ENCODE peak calls at places on chromosomes 5 and 9, in seven cellular contexts. X, Z, R, W, K, O and J are unnamed samples. For H3K4me1 and H3K9me3, the result is how much of the 10 kb centered on the place peaks cover.

GRCh38 chr5:138274189-138274853 is at the start of gene GFRA3:
- DNase-seq in X (no peak), Z (peak), R (peak), W (peak), K (no peak), O (peak), J (peak)

GRCh38 chr5:175896641-175897040 is 25.3 kb downstream of the CPLX2 start:
- DNase-seq in X (no peak), Z (no peak), R (no peak), W (no peak), K (no peak), O (no peak), J (no peak)

GRCh38 chr5:57179262-57179960 is 5.6 kb downstream of the GPBP1 start:
- DNase-seq in X (no peak), Z (no peak), R (no peak), W (no peak), K (no peak), O (no peak), J (no peak)

GRCh38 chr5:56099346-56099745 is 104.6 kb upstream of the IL6ST start:
- DNase-seq in X (no peak), Z (no peak), R (no peak), W (no peak), K (no peak), O (peak), J (no peak)

GRCh38 chr5:114790403-114790792 is 379.3 kb downstream of the TRIM36 start:
- DNase-seq in X (no peak), Z (no peak), R (no peak), W (no peak), K (no peak), O (no peak), J (no peak)

GRCh38 chr9:77403244-77403643 is 225.9 kb downstream of the VPS13A start:
- DNase-seq in X (no peak), Z (no peak), R (no peak), W (no peak), K (no peak), O (no peak), J (no peak)

GRCh38 chr5:74497706-74498105 is 142.8 kb downstream of the ENC1 start:
- DNase-seq in X (no peak), Z (no peak), R (no peak), W (no peak), K (no peak), O (peak), J (no peak)

GRCh38 chr5:146164382-146164781 is 18.1 kb downstream of the LARS1 start:
- DNase-seq in X (no peak), Z (no peak), R (no peak), W (no peak), K (no peak), O (no peak), J (no peak)

GRCh38 chr9:92342825-92343488 is 17.2 kb downstream of the CENPP start:
- DNase-seq in X (no peak), Z (no peak), R (no peak), W (no peak), K (no peak), O (peak), J (no peak)

GRCh38 chr5:14914193-14914592 is 42.6 kb upstream of the ANKH start:
- DNase-seq in X (no peak), Z (no peak), R (no peak), W (no peak), K (no peak), O (no peak), J (no peak)

GRCh38 chr9:82682431-82682830 is 380.5 kb downstream of the RASEF start:
- DNase-seq in X (no peak), Z (no peak), R (no peak), W (no peak), K (no peak), O (no peak), J (no peak)

GRCh38 chr9:105760053-105760452 is 65.7 kb downstream of the TMEM38B start:
- DNase-seq in X (no peak), Z (no peak), R (no peak), W (no peak), K (no peak), O (peak), J (no peak)

GRCh38 chr9:4713849-4714248 is 27.2 kb downstream of the AK3 start:
- DNase-seq in X (no peak), Z (no peak), R (no peak), W (no peak), K (no peak), O (no peak), J (no peak)

GRCh38 chr9:34496149-34496712 is 26.6 kb downstream of the ENHO start:
- DNase-seq in X (no peak), Z (no peak), R (peak), W (peak), K (no peak), O (peak), J (no peak)

GRCh38 chr5:95446560-95447221 is 55.5 kb downstream of the FAM81B start:
- DNase-seq in X (no peak), Z (no peak), R (no peak), W (no peak), K (no peak), O (peak), J (no peak)

GRCh38 chr5:56078675-56079500 is 84.1 kb upstream of the IL6ST start:
- DNase-seq in X (no peak), Z (no peak), R (no peak), W (peak), K (no peak), O (peak), J (peak)

GRCh38 chr9:91714020-91714721 is 235.9 kb downstream of the ROR2 start:
- DNase-seq in X (peak), Z (no peak), R (peak), W (peak), K (no peak), O (peak), J (peak)

GRCh38 chr5:37918420-37918819 is 78.6 kb upstream of the GDNF start:
- DNase-seq in X (no peak), Z (no peak), R (no peak), W (no peak), K (no peak), O (peak), J (peak)

GRCh38 chr5:94245608-94246007 is 372.8 kb downstream of the KIAA0825 start:
- DNase-seq in X (peak), Z (no peak), R (no peak), W (no peak), K (no peak), O (peak), J (peak)

GRCh38 chr9:130962418-130963316 is 23.6 kb upstream of the FIBCD1 start:
- DNase-seq in X (no peak), Z (no peak), R (peak), W (no peak), K (peak), O (peak), J (no peak)

GRCh38 chr5:65035212-65036206 is 266.8 kb downstream of the CWC27 start:
- DNase-seq in X (peak), Z (peak), R (peak), W (peak), K (peak), O (peak), J (peak)

GRCh38 chr5:115363879-115364278 is 67.4 kb upstream of the CCDC112 start:
- DNase-seq in X (no peak), Z (no peak), R (no peak), W (no peak), K (no peak), O (no peak), J (no peak)

GRCh38 chr9:133074111-133074651 is 12.4 kb downstream of the CEL start:
- DNase-seq in X (no peak), Z (no peak), R (no peak), W (no peak), K (no peak), O (peak), J (no peak)

GRCh38 chr5:119275146-119275872 is 80.5 kb upstream of the TNFAIP8 start:
- DNase-seq in X (no peak), Z (no peak), R (no peak), W (no peak), K (no peak), O (no peak), J (no peak)

GRCh38 chr5:61614606-61615005 is 282.5 kb downstream of the ZSWIM6 start:
- DNase-seq in X (no peak), Z (no peak), R (no peak), W (no peak), K (no peak), O (no peak), J (no peak)

GRCh38 chr9:125521462-125522327 is 185.3 kb downstream of the MAPKAP1 start:
- DNase-seq in X (no peak), Z (peak), R (peak), W (no peak), K (peak), O (peak), J (no peak)

GRCh38 chr5:9617191-9617590 is 13.0 kb downstream of the TAS2R1 start:
- DNase-seq in X (no peak), Z (no peak), R (no peak), W (no peak), K (no peak), O (no peak), J (no peak)

GRCh38 chr9:71663931-71664459 is 104.3 kb downstream of the CEMIP2 start:
- DNase-seq in X (no peak), Z (no peak), R (no peak), W (no peak), K (no peak), O (no peak), J (no peak)
- H3K27ac ChIP-seq in X (peak), Z (no peak), R (no peak), W (no peak), K (peak), O (no peak), J (peak)

GRCh38 chr5:113214026-113214425 is 220.8 kb downstream of the TSSK1B start:
- DNase-seq in X (no peak), Z (no peak), R (no peak), W (no peak), K (no peak), O (no peak), J (no peak)
- H3K4me1 ChIP-seq in X (under half), Z (under half), R (under half), W (under half), K (under half), O (half or more), J (under half)

DNA sequence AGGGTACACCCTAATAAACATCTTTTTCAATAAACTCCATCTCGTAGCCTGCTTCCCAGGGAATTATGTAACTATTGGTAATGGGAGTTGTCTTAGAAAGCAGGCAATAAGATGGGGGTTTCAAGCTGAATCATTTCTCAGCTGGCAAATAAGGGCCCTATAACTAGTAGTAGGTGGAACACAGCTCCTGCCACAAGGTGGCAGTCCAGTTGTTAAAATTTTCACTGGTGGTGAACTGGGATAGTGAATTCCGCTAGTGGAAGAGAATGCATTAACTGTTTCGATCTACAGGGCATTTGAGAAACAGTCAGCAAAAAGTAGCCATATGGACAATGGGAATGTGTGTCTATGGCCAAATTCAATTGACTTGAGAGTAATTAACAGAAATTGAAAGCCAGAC is 27.7 kb downstream of the PCDHB15 start:
- DNase-seq in X (no peak), Z (no peak), R (peak), W (no peak), K (no peak), O (no peak), J (no peak)
- H3K9me3 ChIP-seq in X (half or more), Z (under half), R (under half), W (half or more), K (half or more), O (under half), J (under half)

DNA sequence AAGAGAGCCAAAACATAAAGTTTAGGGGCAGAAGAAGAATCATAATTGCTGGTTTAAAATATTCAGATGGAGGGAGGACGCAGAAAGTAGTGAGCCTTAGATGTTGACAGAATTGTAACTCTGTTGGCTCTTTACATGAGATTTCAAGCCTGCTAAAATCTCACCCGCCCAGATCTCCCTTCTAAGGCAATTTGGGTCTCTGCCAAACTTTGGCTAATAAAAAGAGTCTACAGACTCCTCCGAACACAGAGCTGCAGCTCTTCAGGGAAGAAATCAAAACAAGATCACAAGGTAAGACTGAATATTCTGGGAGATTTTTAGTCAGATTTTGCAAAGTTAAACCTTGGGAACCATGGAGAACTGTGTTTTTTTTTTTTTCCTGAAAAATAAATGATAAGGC is at the start of gene IL33:
- DNase-seq in X (no peak), Z (no peak), R (peak), W (peak), K (no peak), O (peak), J (no peak)
- H3K27ac ChIP-seq in X (no peak), Z (no peak), R (no peak), W (peak), K (no peak), O (no peak), J (peak)

DNA sequence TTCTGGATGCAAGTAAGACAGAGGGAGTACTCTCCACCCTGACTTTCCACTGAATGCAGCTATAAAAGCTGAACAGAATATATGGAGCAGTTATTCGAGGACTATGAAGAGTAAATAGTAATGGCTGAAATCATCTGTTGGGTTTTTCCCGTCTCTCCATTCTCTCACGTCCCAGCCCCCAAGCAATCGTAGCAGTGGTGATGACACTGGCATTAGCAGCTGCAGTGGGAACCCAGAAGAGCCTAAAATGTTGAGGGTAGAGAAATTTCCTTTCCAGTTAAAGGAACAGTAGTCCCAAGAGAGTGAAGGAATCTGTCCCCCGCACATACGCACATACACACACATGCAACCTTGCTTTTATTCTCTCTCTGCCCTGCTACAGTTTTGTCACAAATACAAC is 33.2 kb downstream of the MED27 start:
- DNase-seq in X (no peak), Z (no peak), R (no peak), W (no peak), K (no peak), O (no peak), J (no peak)
- H3K4me1 ChIP-seq in X (under half), Z (under half), R (under half), W (under half), K (under half), O (under half), J (under half)

GRCh38 chr5:45793638-45794532 is 97.7 kb upstream of the HCN1 start:
- DNase-seq in X (no peak), Z (no peak), R (no peak), W (no peak), K (no peak), O (no peak), J (no peak)

GRCh38 chr5:45795458-45795857 is 99.3 kb upstream of the HCN1 start:
- DNase-seq in X (no peak), Z (no peak), R (no peak), W (no peak), K (no peak), O (no peak), J (no peak)

GRCh38 chr5:45800331-45800730 is 104.2 kb upstream of the HCN1 start:
- DNase-seq in X (no peak), Z (no peak), R (no peak), W (no peak), K (no peak), O (no peak), J (no peak)

GRCh38 chr5:45796959-45797553 is 100.9 kb upstream of the HCN1 start:
- DNase-seq in X (no peak), Z (no peak), R (peak), W (no peak), K (no peak), O (no peak), J (no peak)

GRCh38 chr5:45799388-45799787 is 103.2 kb upstream of the HCN1 start:
- DNase-seq in X (no peak), Z (no peak), R (no peak), W (no peak), K (no peak), O (no peak), J (no peak)
- H3K9me3 ChIP-seq in X (under half), Z (under half), R (under half), W (under half), K (under half), O (under half), J (under half)

DNA sequence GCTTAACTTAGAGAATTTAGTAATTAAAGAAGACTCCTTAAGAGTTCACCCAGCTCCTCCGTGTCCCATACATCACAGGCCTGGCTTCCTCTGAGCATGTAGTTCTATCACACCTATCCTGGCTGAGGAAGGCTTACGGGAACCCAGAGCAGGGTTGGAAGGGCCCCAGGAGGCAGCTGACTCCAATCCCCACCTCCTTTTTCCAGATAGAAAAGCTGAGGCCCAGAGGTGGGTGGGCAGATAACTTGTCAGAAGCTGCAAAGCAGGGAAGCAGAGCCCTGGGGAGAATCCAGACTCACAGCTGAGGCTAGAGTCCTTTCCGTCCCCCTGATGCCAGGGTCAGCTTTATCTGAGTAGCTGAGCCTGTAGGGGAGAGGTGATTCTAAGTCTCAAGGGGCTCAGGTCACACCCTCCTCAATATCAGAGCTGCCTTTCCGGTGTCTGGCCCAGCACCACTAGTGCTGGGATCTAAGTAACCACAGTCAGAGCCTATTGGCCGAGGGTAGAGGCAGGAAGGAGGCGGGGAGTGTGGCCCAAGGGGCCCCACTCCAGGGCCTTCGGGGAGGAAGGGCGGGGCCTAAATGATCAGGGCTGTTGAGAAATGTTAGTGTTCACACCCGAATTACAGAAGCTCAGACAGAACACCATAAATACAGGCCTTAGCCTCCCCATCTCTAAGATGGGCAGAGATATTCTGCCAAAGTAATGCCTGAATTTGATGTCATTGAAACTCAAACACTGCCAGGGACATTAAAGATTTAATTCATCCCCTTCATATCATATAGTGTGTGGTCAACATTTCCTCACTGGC is 9.9 kb downstream of the CCDC69 start:
- DNase-seq in X (peak), Z (peak), R (peak), W (peak), K (no peak), O (peak), J (peak)
- H3K27ac ChIP-seq in X (peak), Z (peak), R (no peak), W (peak), K (no peak), O (peak), J (peak)

GRCh38 chr5:117743337-117743736 is 1168.7 kb upstream of the SEMA6A start:
- DNase-seq in X (no peak), Z (no peak), R (no peak), W (no peak), K (no peak), O (no peak), J (no peak)
- H3K4me1 ChIP-seq in X (under half), Z (under half), R (under half), W (under half), K (under half), O (under half), J (under half)

DNA sequence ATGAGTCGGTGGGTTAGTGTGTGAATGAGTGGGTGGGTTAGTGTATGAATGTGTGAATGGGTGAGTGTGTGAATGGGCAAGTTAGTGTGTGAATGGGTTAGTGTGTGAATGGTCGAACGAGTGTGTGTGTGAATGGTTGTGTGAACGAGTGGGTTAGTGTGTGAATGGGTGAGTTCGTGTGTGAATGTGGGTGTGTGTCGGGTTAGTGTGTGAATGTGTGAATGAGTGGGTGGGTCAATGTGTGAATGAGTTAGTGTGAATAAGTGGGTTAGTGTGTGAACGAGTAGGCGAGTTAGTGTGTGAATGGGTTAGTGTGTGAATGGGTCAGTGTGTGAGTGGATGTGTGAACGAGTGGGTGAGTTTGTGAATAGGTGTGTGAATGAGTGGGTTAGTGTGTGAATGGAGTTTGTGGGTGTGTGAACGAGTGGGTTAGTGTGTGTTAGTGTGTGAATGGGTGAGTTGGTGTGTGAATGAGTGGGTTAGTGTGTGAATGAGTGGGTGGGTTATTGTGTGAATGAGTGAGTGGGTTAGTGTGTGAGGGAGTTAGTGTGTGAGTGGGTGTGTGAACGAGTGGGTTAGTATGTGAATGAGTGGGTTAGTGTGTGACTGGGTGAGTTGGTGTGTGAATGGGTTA is 38.8 kb downstream of the NKD2 start:
- DNase-seq in X (no peak), Z (no peak), R (no peak), W (peak), K (no peak), O (no peak), J (no peak)
- H3K9me3 ChIP-seq in X (under half), Z (under half), R (under half), W (under half), K (under half), O (under half), J (under half)